ENCODE peak calls at places on chromosome 17, in four cellular contexts. R is activated T-cell treated with anti-CD3 and anti-CD28 coated beads for 4 hours, C is HCEC 1CT, Z is fibroblast of the aortic adventitia. S is an unnamed sample.
A peak's percentile ranks its signal among the peaks of the same experiment; 100 is the strongest.

GRCh38 chr17:19538095-19539039 is 4.7 kb downstream of the SLC47A1 start:
- DNase-seq in R (no peak), C (no peak), Z (no peak), S (no peak)

GRCh38 chr17:2872282-2872681 is 76.0 kb downstream of the RAP1GAP2 start:
- DNase-seq in R (no peak), C (no peak), Z (no peak), S (no peak)

GRCh38 chr17:42591411-42591810 is 13.9 kb upstream of the PSMC3IP start:
- DNase-seq in R (no peak), C (no peak), Z (no peak), S (no peak)

GRCh38 chr17:30336369-30337171 is 2.7 kb upstream of the TMIGD1 start:
- DNase-seq in R (peak; percentile 58), C (peak; percentile 64), Z (peak; percentile 63), S (no peak)

GRCh38 chr17:44518032-44518431 is 14.8 kb upstream of the GPATCH8 start:
- DNase-seq in R (no peak), C (peak; percentile 72), Z (peak; percentile 44), S (no peak)

GRCh38 chr17:74757931-74758845 is 9.8 kb downstream of the NHERF1 start:
- DNase-seq in R (no peak), C (no peak), Z (no peak), S (peak; percentile 84)

GRCh38 chr17:50785942-50786570 is 18.7 kb upstream of the ANKRD40CL start:
- DNase-seq in R (no peak), C (no peak), Z (peak; percentile 75), S (peak; percentile 46)

GRCh38 chr17:50149425-50150353 is 788 bp downstream of the PPP1R9B start:
- DNase-seq in R (no peak), C (peak; percentile 71), Z (peak; percentile 29), S (peak; percentile 47)

GRCh38 chr17:17056167-17056562 is 13.9 kb downstream of the MPRIP start:
- DNase-seq in R (no peak), C (no peak), Z (no peak), S (no peak)

GRCh38 chr17:78844301-78845005 is 3.8 kb upstream of the USP36 start:
- DNase-seq in R (no peak), C (peak; percentile 67), Z (peak; percentile 27), S (no peak)

GRCh38 chr17:56891751-56892150 is 22.1 kb downstream of the TRIM25 start:
- DNase-seq in R (peak; percentile 36), C (no peak), Z (no peak), S (no peak)

GRCh38 chr17:57570740-57571344 is 174.3 kb downstream of the CCDC182 start:
- DNase-seq in R (no peak), C (no peak), Z (peak; percentile 24), S (peak; percentile 19)

GRCh38 chr17:44924107-44924544 is 8.8 kb upstream of the GFAP start:
- DNase-seq in R (no peak), C (no peak), Z (no peak), S (no peak)

GRCh38 chr17:17213775-17214174 is 7.6 kb upstream of the PLD6 start:
- DNase-seq in R (no peak), C (no peak), Z (no peak), S (no peak)

GRCh38 chr17:17126131-17127110 is 79.7 kb downstream of the PLD6 start:
- DNase-seq in R (no peak), C (no peak), Z (no peak), S (no peak)

GRCh38 chr17:57968456-57968855 is 13.2 kb upstream of the CUEDC1 start:
- DNase-seq in R (no peak), C (no peak), Z (no peak), S (no peak)

GRCh38 chr17:20063665-20064648 is 54.8 kb downstream of the SPECC1 start:
- DNase-seq in R (no peak), C (peak; percentile 81), Z (peak; percentile 94), S (peak; percentile 51)

GRCh38 chr17:19621697-19622096 is 26.9 kb upstream of the ALDH3A2 start:
- DNase-seq in R (no peak), C (no peak), Z (no peak), S (no peak)

GRCh38 chr17:65055280-65055707 is 1.2 kb downstream of the GNA13 start:
- DNase-seq in R (peak; percentile 8), C (no peak), Z (no peak), S (no peak)

GRCh38 chr17:63405741-63406261 is 40.3 kb downstream of the CYB561 start:
- DNase-seq in R (no peak), C (peak; percentile 86), Z (peak; percentile 86), S (peak; percentile 24)

GRCh38 chr17:65527381-65527780 is 34.1 kb downstream of the AXIN2 start:
- DNase-seq in R (no peak), C (no peak), Z (no peak), S (no peak)

GRCh38 chr17:44522883-44523671 is 19.9 kb upstream of the GPATCH8 start:
- DNase-seq in R (peak; percentile 25), C (peak; percentile 61), Z (peak; percentile 73), S (peak; percentile 30)

GRCh38 chr17:48596735-48597491 is 3.3 kb upstream of the HOXB5 start:
- DNase-seq in R (no peak), C (peak; percentile 41), Z (no peak), S (no peak)

GRCh38 chr17:32007463-32008298 is 498 bp downstream of the LRRC37B start:
- DNase-seq in R (peak; percentile 17), C (no peak), Z (peak; percentile 18), S (peak; percentile 29)

GRCh38 chr17:4247361-4247980 is 16.3 kb downstream of the ANKFY1 start:
- DNase-seq in R (no peak), C (no peak), Z (no peak), S (no peak)

GRCh38 chr17:54870671-54871175 is 29.9 kb upstream of the TOM1L1 start:
- DNase-seq in R (no peak), C (no peak), Z (no peak), S (no peak)

GRCh38 chr17:14143678-14144077 is 74.4 kb downstream of the COX10 start:
- DNase-seq in R (no peak), C (no peak), Z (no peak), S (no peak)

S was measured in prostate gland.